ENCODE peak calls at places on chromosomes 12 and 14, in eight cellular contexts. P is left ventricle myocardium inferior; T is fibroblast of the aortic adventitia; V is left cardiac atrium; B is GM10248; X is iris pigment epithelial cell; S is A172; R is effector CD4-positive, alpha-beta T cell. W is an unnamed sample.

GRCh38 chr12:27123642-27124041 is 41.3 kb upstream of the C12orf71 start:
- DNase-seq in P (no peak), T (peak), V (no peak), B (peak), X (no peak), S (no peak), R (no peak), W (no peak)

GRCh38 chr12:130685250-130685649 is 30.8 kb downstream of the RIMBP2 start:
- DNase-seq in P (no peak), T (no peak), V (no peak), B (no peak), X (no peak), S (no peak), R (no peak), W (no peak)

GRCh38 chr14:20400965-20401593 is 12.2 kb downstream of the TEP1 start:
- DNase-seq in P (no peak), T (no peak), V (no peak), B (no peak), X (peak), S (peak), R (no peak), W (peak)

GRCh38 chr12:105275997-105276760 is 40.2 kb upstream of the APPL2 start:
- DNase-seq in P (no peak), T (no peak), V (no peak), B (no peak), X (no peak), S (no peak), R (no peak), W (no peak)

GRCh38 chr12:80937391-80938238 is at the start of gene LIN7A:
- DNase-seq in P (peak), T (peak), V (peak), B (peak), X (peak), S (no peak), R (no peak), W (peak)

GRCh38 chr12:95712269-95712668 is 78.3 kb downstream of the NTN4 start:
- DNase-seq in P (no peak), T (no peak), V (no peak), B (no peak), X (no peak), S (no peak), R (no peak), W (no peak)

GRCh38 chr14:30131698-30132097 is 204.1 kb upstream of the PRKD1 start:
- DNase-seq in P (no peak), T (no peak), V (no peak), B (no peak), X (no peak), S (no peak), R (no peak), W (no peak)

GRCh38 chr12:131608740-131609665 is 101.9 kb upstream of the SFSWAP start:
- DNase-seq in P (peak), T (peak), V (peak), B (peak), X (peak), S (peak), R (peak), W (no peak)

GRCh38 chr14:105914738-105915385 is 388.5 kb downstream of the TMEM121 start:
- DNase-seq in P (peak), T (no peak), V (peak), B (no peak), X (no peak), S (no peak), R (no peak), W (no peak)

GRCh38 chr14:102508774-102509743 is 517 bp downstream of the ANKRD9 start:
- DNase-seq in P (peak), T (peak), V (peak), B (no peak), X (peak), S (no peak), R (peak), W (no peak)

GRCh38 chr12:79451365-79451764 is 239.4 kb downstream of the PAWR start:
- DNase-seq in P (no peak), T (peak), V (no peak), B (no peak), X (no peak), S (no peak), R (no peak), W (no peak)

GRCh38 chr14:72541546-72541945 is 352.4 kb downstream of the DPF3 start:
- DNase-seq in P (no peak), T (no peak), V (no peak), B (no peak), X (no peak), S (no peak), R (no peak), W (no peak)

GRCh38 chr12:100348657-100349454 is 8.0 kb upstream of the SLC17A8 start:
- DNase-seq in P (no peak), T (peak), V (no peak), B (peak), X (peak), S (peak), R (no peak), W (peak)

GRCh38 chr12:93090768-93091172 is 161.7 kb upstream of the EEA1 start:
- DNase-seq in P (no peak), T (peak), V (no peak), B (no peak), X (peak), S (peak), R (no peak), W (peak)

GRCh38 chr14:104349950-104350349 is 211.6 kb downstream of the KIF26A start:
- DNase-seq in P (no peak), T (no peak), V (no peak), B (no peak), X (no peak), S (no peak), R (no peak), W (no peak)

GRCh38 chr12:49131973-49132461 is 822 bp upstream of the TUBA1B start:
- DNase-seq in P (no peak), T (peak), V (no peak), B (no peak), X (peak), S (peak), R (no peak), W (peak)

GRCh38 chr14:50344831-50345563 is 32.9 kb downstream of the DMAC2L start:
- DNase-seq in P (no peak), T (no peak), V (no peak), B (no peak), X (peak), S (no peak), R (no peak), W (no peak)

GRCh38 chr12:117587646-117588287 is 226.3 kb upstream of the NOS1 start:
- DNase-seq in P (peak), T (peak), V (peak), B (peak), X (peak), S (peak), R (peak), W (no peak)

GRCh38 chr14:74414380-74414779 is 11.6 kb downstream of the SYNDIG1L start:
- DNase-seq in P (no peak), T (no peak), V (no peak), B (no peak), X (no peak), S (no peak), R (no peak), W (no peak)

GRCh38 chr14:23727566-23728335 is 91.6 kb downstream of the DHRS2 start:
- DNase-seq in P (no peak), T (peak), V (no peak), B (peak), X (peak), S (peak), R (no peak), W (peak)

GRCh38 chr14:101665478-101666078 is 95.9 kb upstream of the PPP2R5C start:
- DNase-seq in P (no peak), T (peak), V (no peak), B (peak), X (peak), S (peak), R (no peak), W (peak)

GRCh38 chr12:127509066-127509778 is 757.7 kb upstream of the TMEM132C start:
- DNase-seq in P (no peak), T (peak), V (no peak), B (no peak), X (peak), S (peak), R (no peak), W (peak)